ENCODE peak calls at places on chromosome 21, in seven cellular contexts. I is astrocyte of the spinal cord, C is choroid plexus epithelial cell, X is foreskin fibroblast, W is dorsolateral prefrontal cortex, N is IMR-90, O is ovary. H is an unnamed sample.

GRCh38 chr21:39882186-39882882 is 15.1 kb downstream of the PCP4 start:
- DNase-seq in N (no peak), C (no peak), I (peak), X (no peak), O (no peak), W (no peak), H (no peak)

GRCh38 chr21:42220138-42220701 is 1.3 kb downstream of the ABCG1 start:
- DNase-seq in O (peak), I (peak), W (peak), X (peak), N (peak), C (peak), H (peak)

GRCh38 chr21:46048926-46049889 is 48.7 kb upstream of the COL6A2 start:
- DNase-seq in I (peak), N (peak), W (no peak), C (peak), O (peak), X (peak), H (peak)

GRCh38 chr21:41258617-41259016 is 58.0 kb upstream of the FAM3B start:
- DNase-seq in I (no peak), O (no peak), W (no peak), N (peak), C (no peak), X (no peak), H (no peak)

GRCh38 chr21:41235214-41235613 is 67.3 kb downstream of the BACE2 start:
- DNase-seq in I (no peak), C (no peak), X (no peak), O (no peak), W (no peak), N (no peak), H (no peak)

GRCh38 chr21:45538381-45539045 is 3.7 kb downstream of the SLC19A1 start:
- DNase-seq in O (peak), W (peak), C (no peak), I (no peak), X (no peak), N (no peak), H (no peak)

GRCh38 chr21:31034378-31034777 is 3.9 kb downstream of the KRTAP19-8 start:
- DNase-seq in N (no peak), C (no peak), X (no peak), O (no peak), I (no peak), W (no peak), H (peak)

GRCh38 chr21:40139636-40140035 is 272.4 kb downstream of the PCP4 start:
- DNase-seq in N (no peak), X (no peak), W (no peak), I (no peak), C (no peak), O (no peak), H (no peak)

GRCh38 chr21:38930838-38931237 is 125.1 kb downstream of the ETS2 start:
- DNase-seq in O (no peak), C (peak), I (no peak), W (no peak), X (peak), N (peak), H (peak)

GRCh38 chr21:42433946-42434551 is 30.3 kb downstream of the UBASH3A start:
- DNase-seq in C (no peak), I (no peak), O (no peak), W (no peak), N (no peak), X (no peak), H (no peak)

GRCh38 chr21:42513985-42514882 is 582 bp downstream of the SLC37A1 start:
- DNase-seq in X (no peak), C (no peak), I (no peak), W (no peak), N (no peak), O (peak), H (no peak)

GRCh38 chr21:45455321-45456013 is 50.5 kb downstream of the COL18A1 start:
- DNase-seq in O (peak), X (no peak), I (peak), C (no peak), W (no peak), N (peak), H (peak)

GRCh38 chr21:38817371-38818335 is 11.9 kb downstream of the ETS2 start:
- DNase-seq in C (peak), W (no peak), N (peak), X (peak), I (peak), O (no peak), H (no peak)

GRCh38 chr21:39387461-39388037 is 38.7 kb upstream of the HMGN1 start:
- DNase-seq in N (peak), I (peak), O (peak), W (peak), C (peak), X (peak), H (peak)

GRCh38 chr21:38311765-38312164 is 55.0 kb downstream of the KCNJ15 start:
- DNase-seq in C (peak), N (no peak), X (no peak), O (no peak), W (no peak), I (no peak), H (no peak)

GRCh38 chr21:36565616-36566015 is 85.7 kb upstream of the CLDN14 start:
- DNase-seq in N (no peak), C (no peak), O (no peak), W (no peak), X (no peak), I (no peak), H (no peak)

GRCh38 chr21:31268090-31268489 is 76.0 kb downstream of the TIAM1 start:
- DNase-seq in W (no peak), C (no peak), I (no peak), N (no peak), X (no peak), O (no peak), H (no peak)

GRCh38 chr21:45892156-45892919 is 89.2 kb upstream of the COL6A1 start:
- DNase-seq in W (peak), O (no peak), X (no peak), N (no peak), I (no peak), C (no peak), H (no peak)

GRCh38 chr21:44372616-44373015 is 19.2 kb downstream of the TRPM2 start:
- DNase-seq in O (peak), C (no peak), N (no peak), X (no peak), I (no peak), W (peak), H (no peak)

GRCh38 chr21:44370771-44371410 is 17.5 kb downstream of the TRPM2 start:
- DNase-seq in X (no peak), C (no peak), N (no peak), O (peak), I (no peak), W (peak), H (no peak)

GRCh38 chr21:44368711-44369446 is 15.5 kb downstream of the TRPM2 start:
- DNase-seq in C (no peak), I (no peak), W (peak), O (peak), X (no peak), N (no peak), H (no peak)

GRCh38 chr21:44371596-44371995 is 18.2 kb downstream of the TRPM2 start:
- DNase-seq in N (no peak), W (no peak), X (no peak), I (no peak), O (peak), C (no peak), H (no peak)

GRCh38 chr21:44370027-44370735 is 16.8 kb downstream of the TRPM2 start:
- DNase-seq in X (peak), N (peak), W (peak), I (no peak), C (peak), O (peak), H (no peak)
- H3K4me3 ChIP-seq in X (no peak), N (no peak), W (no peak), I (no peak), C (no peak), O (no peak), H (no peak)

GRCh38 chr21:16539041-16539440 is 809.3 kb downstream of the USP25 start:
- DNase-seq in C (no peak), I (peak), X (no peak), N (no peak), W (no peak), O (no peak), H (no peak)
- TF ChIP-seq CTCF in C (no peak), I (no peak), X (no peak), N (no peak), W (no peak), O (no peak), H (no peak)

DNA sequence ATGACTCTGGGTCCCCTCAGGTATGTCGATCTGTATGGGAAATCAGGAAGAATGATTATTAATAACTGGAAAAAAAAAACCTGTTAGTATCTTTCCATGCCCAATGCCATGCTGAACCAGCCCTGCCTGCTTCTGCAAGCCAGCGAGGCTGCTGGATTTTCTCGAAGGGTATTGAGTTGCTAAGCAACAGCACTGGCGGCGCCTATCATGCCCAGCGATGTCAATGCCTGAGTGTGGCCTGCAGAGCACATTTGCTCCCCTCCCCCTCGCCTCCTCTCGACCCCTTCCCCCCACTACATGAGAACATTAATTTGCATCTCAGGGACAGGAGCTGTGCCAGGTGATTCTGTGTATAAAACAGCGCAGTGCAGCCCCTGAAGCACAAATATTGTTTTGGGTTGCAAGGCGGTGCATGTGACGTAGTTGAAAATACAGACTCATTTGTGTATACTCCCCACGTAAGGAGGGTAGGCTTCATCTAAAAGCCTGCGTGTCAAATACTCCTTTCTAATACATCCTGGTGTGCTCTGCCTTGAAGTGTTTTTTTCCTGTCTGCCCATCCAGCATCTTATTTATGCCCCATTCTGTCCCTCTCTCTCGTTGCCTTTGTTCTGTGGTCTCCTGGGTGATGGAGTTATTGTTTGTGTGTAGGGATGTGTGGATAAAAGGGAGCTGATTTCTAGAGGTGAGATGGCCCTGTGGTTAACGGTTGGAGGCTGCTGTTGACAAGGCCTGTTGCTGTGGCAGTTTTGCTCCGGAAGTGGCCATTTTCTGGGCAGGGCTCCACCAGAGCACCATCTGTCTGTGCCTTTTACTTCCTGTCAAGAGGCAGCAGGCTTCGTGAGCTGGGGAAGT is 32.7 kb upstream of the ATP5PO start:
- DNase-seq in W (peak), C (no peak), O (no peak), N (peak), X (peak), I (peak), H (peak)
- H3K4me3 ChIP-seq in W (peak), C (no peak), O (no peak), N (no peak), X (no peak), I (peak), H (no peak)

DNA sequence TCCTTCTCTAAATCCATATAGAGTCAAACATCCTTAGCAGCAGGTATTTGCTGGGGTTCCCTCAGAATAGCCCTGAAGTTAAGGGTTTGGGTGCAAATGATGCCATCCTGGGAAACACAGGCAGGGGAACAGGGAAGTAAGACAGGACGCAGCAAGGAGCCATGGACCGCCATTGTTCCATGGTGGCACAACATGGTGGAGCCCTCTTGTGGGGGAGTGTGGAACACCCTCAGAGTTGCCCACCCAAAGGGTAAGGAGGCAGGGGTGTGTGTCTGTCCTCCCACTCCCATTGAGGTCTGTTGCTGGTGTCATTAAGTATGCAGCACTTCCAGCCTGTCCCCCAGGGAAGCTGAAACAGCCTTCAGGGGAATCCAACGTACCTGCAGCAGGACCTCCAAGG is 20.4 kb upstream of the RCAN1 start:
- DNase-seq in I (no peak), C (no peak), N (no peak), X (no peak), W (no peak), O (no peak), H (no peak)
- TF ChIP-seq CTCF in I (no peak), C (peak), N (peak), X (no peak), W (no peak), O (no peak), H (peak)